ENCODE peak calls at places on chromosomes 5 and 9, in seven cellular contexts. One of them, this sample, is unnamed.

GRCh38 chr5:175247146-175247545 is 196.8 kb downstream of the DRD1 start:
- DNase-seq in aorta: no peak
- DNase-seq in H7: no peak
- DNase-seq in bronchial epithelial cell: peak
- DNase-seq in lower leg skin: no peak
- DNase-seq in upper lobe of right lung: no peak
- DNase-seq in fibroblast of pulmonary artery: no peak
- DNase-seq in this sample: no peak

GRCh38 chr5:138179277-138179857 is 455 bp downstream of the KIF20A start:
- DNase-seq in lower leg skin: no peak
- DNase-seq in bronchial epithelial cell: peak
- DNase-seq in fibroblast of pulmonary artery: no peak
- DNase-seq in aorta: no peak
- DNase-seq in H7: no peak
- DNase-seq in upper lobe of right lung: no peak
- DNase-seq in this sample: no peak

GRCh38 chr9:20356392-20357206 is 265.7 kb downstream of the MLLT3 start:
- DNase-seq in lower leg skin: peak
- DNase-seq in upper lobe of right lung: peak
- DNase-seq in bronchial epithelial cell: peak
- DNase-seq in fibroblast of pulmonary artery: peak
- DNase-seq in H7: peak
- DNase-seq in aorta: peak
- DNase-seq in this sample: peak

GRCh38 chr5:176532795-176533194 is 4.4 kb downstream of the RNF44 start:
- DNase-seq in fibroblast of pulmonary artery: no peak
- DNase-seq in bronchial epithelial cell: no peak
- DNase-seq in aorta: peak
- DNase-seq in upper lobe of right lung: no peak
- DNase-seq in H7: peak
- DNase-seq in lower leg skin: no peak
- DNase-seq in this sample: no peak

GRCh38 chr9:133188006-133188842 is 20.8 kb downstream of the OBP2B start:
- DNase-seq in bronchial epithelial cell: peak
- DNase-seq in fibroblast of pulmonary artery: peak
- DNase-seq in upper lobe of right lung: peak
- DNase-seq in aorta: peak
- DNase-seq in lower leg skin: no peak
- DNase-seq in H7: peak
- DNase-seq in this sample: no peak

GRCh38 chr9:14525840-14526239 is 167.4 kb downstream of the ZDHHC21 start:
- DNase-seq in fibroblast of pulmonary artery: no peak
- DNase-seq in aorta: no peak
- DNase-seq in upper lobe of right lung: no peak
- DNase-seq in H7: no peak
- DNase-seq in lower leg skin: no peak
- DNase-seq in bronchial epithelial cell: no peak
- DNase-seq in this sample: no peak

GRCh38 chr5:173238312-173239232 is 3.6 kb upstream of the NKX2-5 start:
- DNase-seq in bronchial epithelial cell: no peak
- DNase-seq in aorta: no peak
- DNase-seq in H7: peak
- DNase-seq in fibroblast of pulmonary artery: no peak
- DNase-seq in upper lobe of right lung: no peak
- DNase-seq in lower leg skin: no peak
- DNase-seq in this sample: no peak

GRCh38 chr9:27539479-27540441 is 10.1 kb upstream of the MOB3B start:
- DNase-seq in upper lobe of right lung: no peak
- DNase-seq in aorta: peak
- DNase-seq in fibroblast of pulmonary artery: peak
- DNase-seq in lower leg skin: peak
- DNase-seq in bronchial epithelial cell: peak
- DNase-seq in H7: no peak
- DNase-seq in this sample: no peak

GRCh38 chr9:87557996-87558395 is 60.3 kb downstream of the DAPK1 start:
- DNase-seq in bronchial epithelial cell: no peak
- DNase-seq in fibroblast of pulmonary artery: peak
- DNase-seq in upper lobe of right lung: no peak
- DNase-seq in aorta: no peak
- DNase-seq in H7: no peak
- DNase-seq in lower leg skin: peak
- DNase-seq in this sample: no peak

GRCh38 chr5:1227669-1228068 is 2.5 kb downstream of the SLC6A18 start:
- DNase-seq in upper lobe of right lung: no peak
- DNase-seq in bronchial epithelial cell: no peak
- DNase-seq in fibroblast of pulmonary artery: no peak
- DNase-seq in aorta: no peak
- DNase-seq in H7: no peak
- DNase-seq in lower leg skin: no peak
- DNase-seq in this sample: no peak

GRCh38 chr5:36153299-36153677 is 1.4 kb downstream of the SKP2 start:
- DNase-seq in bronchial epithelial cell: no peak
- DNase-seq in upper lobe of right lung: no peak
- DNase-seq in H7: no peak
- DNase-seq in fibroblast of pulmonary artery: no peak
- DNase-seq in lower leg skin: no peak
- DNase-seq in aorta: no peak
- DNase-seq in this sample: no peak

GRCh38 chr9:81693639-81694378 is 4.5 kb upstream of the TLE1 start:
- DNase-seq in H7: no peak
- DNase-seq in fibroblast of pulmonary artery: no peak
- DNase-seq in aorta: no peak
- DNase-seq in bronchial epithelial cell: no peak
- DNase-seq in upper lobe of right lung: no peak
- DNase-seq in lower leg skin: no peak
- DNase-seq in this sample: no peak

GRCh38 chr9:972512-973294 is 3.8 kb upstream of the DMRT3 start:
- DNase-seq in lower leg skin: no peak
- DNase-seq in H7: peak
- DNase-seq in upper lobe of right lung: no peak
- DNase-seq in bronchial epithelial cell: no peak
- DNase-seq in fibroblast of pulmonary artery: no peak
- DNase-seq in aorta: no peak
- DNase-seq in this sample: no peak

GRCh38 chr9:79809477-79809876 is 237.7 kb downstream of the TLE4 start:
- DNase-seq in H7: no peak
- DNase-seq in aorta: no peak
- DNase-seq in upper lobe of right lung: no peak
- DNase-seq in lower leg skin: no peak
- DNase-seq in bronchial epithelial cell: no peak
- DNase-seq in fibroblast of pulmonary artery: no peak
- DNase-seq in this sample: no peak

DNA sequence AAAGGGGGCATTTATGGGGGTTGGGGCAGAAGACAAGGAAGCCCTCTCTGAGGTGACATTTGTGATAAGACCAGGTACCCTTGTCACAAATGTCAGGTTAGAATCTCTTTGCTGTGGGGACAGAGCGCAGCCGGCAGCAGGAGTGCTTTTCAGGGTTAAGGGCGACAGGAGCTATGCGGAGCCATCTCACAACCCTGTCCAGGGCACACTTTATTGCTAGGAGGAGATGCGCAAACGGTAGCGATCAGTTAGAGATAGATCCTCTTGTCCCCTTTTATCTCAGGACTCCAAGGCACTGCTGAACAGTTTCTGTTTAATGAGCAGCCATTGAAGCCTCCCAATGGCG is 438 bp upstream of the LAMC3 start:
- DNase-seq in aorta: no peak
- DNase-seq in bronchial epithelial cell: no peak
- DNase-seq in upper lobe of right lung: no peak
- DNase-seq in H7: no peak
- DNase-seq in fibroblast of pulmonary artery: no peak
- DNase-seq in lower leg skin: no peak
- DNase-seq in this sample: no peak
- H3K4me3 ChIP-seq in aorta: peak
- H3K4me3 ChIP-seq in bronchial epithelial cell: no peak
- H3K4me3 ChIP-seq in upper lobe of right lung: no peak
- H3K4me3 ChIP-seq in H7: peak
- H3K4me3 ChIP-seq in fibroblast of pulmonary artery: no peak
- H3K4me3 ChIP-seq in lower leg skin: no peak
- H3K4me3 ChIP-seq in this sample: peak

GRCh38 chr5:102715405-102715804 is 39.7 kb upstream of the PAM start:
- DNase-seq in fibroblast of pulmonary artery: peak
- DNase-seq in H7: no peak
- DNase-seq in upper lobe of right lung: no peak
- DNase-seq in aorta: no peak
- DNase-seq in lower leg skin: peak
- DNase-seq in bronchial epithelial cell: peak
- DNase-seq in this sample: peak
- H3K4me3 ChIP-seq in fibroblast of pulmonary artery: no peak
- H3K4me3 ChIP-seq in H7: no peak
- H3K4me3 ChIP-seq in upper lobe of right lung: no peak
- H3K4me3 ChIP-seq in aorta: no peak
- H3K4me3 ChIP-seq in lower leg skin: no peak
- H3K4me3 ChIP-seq in bronchial epithelial cell: no peak
- H3K4me3 ChIP-seq in this sample: no peak

GRCh38 chr9:123036886-123037540 is 3.5 kb downstream of the GPR21 start:
- DNase-seq in upper lobe of right lung: no peak
- DNase-seq in H7: no peak
- DNase-seq in bronchial epithelial cell: no peak
- DNase-seq in lower leg skin: no peak
- DNase-seq in aorta: no peak
- DNase-seq in fibroblast of pulmonary artery: no peak
- DNase-seq in this sample: no peak
- H3K4me3 ChIP-seq in upper lobe of right lung: no peak
- H3K4me3 ChIP-seq in H7: no peak
- H3K4me3 ChIP-seq in bronchial epithelial cell: no peak
- H3K4me3 ChIP-seq in lower leg skin: no peak
- H3K4me3 ChIP-seq in aorta: no peak
- H3K4me3 ChIP-seq in fibroblast of pulmonary artery: no peak
- H3K4me3 ChIP-seq in this sample: no peak

GRCh38 chr9:71741841-71742648 is 26.3 kb downstream of the CEMIP2 start:
- DNase-seq in upper lobe of right lung: no peak
- DNase-seq in fibroblast of pulmonary artery: peak
- DNase-seq in bronchial epithelial cell: peak
- DNase-seq in lower leg skin: no peak
- DNase-seq in aorta: no peak
- DNase-seq in H7: no peak
- DNase-seq in this sample: no peak
- H3K4me3 ChIP-seq in upper lobe of right lung: no peak
- H3K4me3 ChIP-seq in fibroblast of pulmonary artery: no peak
- H3K4me3 ChIP-seq in bronchial epithelial cell: no peak
- H3K4me3 ChIP-seq in lower leg skin: no peak
- H3K4me3 ChIP-seq in aorta: no peak
- H3K4me3 ChIP-seq in H7: no peak
- H3K4me3 ChIP-seq in this sample: no peak

GRCh38 chr5:172003750-172004149 is 2.7 kb downstream of the FBXW11 start:
- DNase-seq in upper lobe of right lung: no peak
- DNase-seq in H7: no peak
- DNase-seq in aorta: no peak
- DNase-seq in fibroblast of pulmonary artery: peak
- DNase-seq in bronchial epithelial cell: peak
- DNase-seq in lower leg skin: no peak
- DNase-seq in this sample: no peak
- H3K4me3 ChIP-seq in upper lobe of right lung: peak
- H3K4me3 ChIP-seq in H7: no peak
- H3K4me3 ChIP-seq in aorta: peak
- H3K4me3 ChIP-seq in fibroblast of pulmonary artery: peak
- H3K4me3 ChIP-seq in bronchial epithelial cell: no peak
- H3K4me3 ChIP-seq in lower leg skin: no peak
- H3K4me3 ChIP-seq in this sample: no peak

This sample was measured in epithelial cell of proximal tubule.